ENCODE peak calls at places on chromosome 1, in four cellular contexts. N, C, V and P are unnamed samples.

GRCh38 chr1:201461783-201462441 is 7.1 kb downstream of the PHLDA3 start:
- DNase-seq in N (peak; percentile 64), C (peak; percentile 68), V (peak; percentile 61), P (peak; percentile 69)

GRCh38 chr1:209302777-209303642 is 280.5 kb upstream of the CAMK1G start:
- DNase-seq in N (no peak), C (no peak), V (no peak), P (no peak)

GRCh38 chr1:71592646-71593274 is 511.9 kb upstream of the ZRANB2 start:
- DNase-seq in N (no peak), C (no peak), V (no peak), P (no peak)

GRCh38 chr1:33097137-33097611 is 16.2 kb downstream of the AZIN2 start:
- DNase-seq in N (no peak), C (no peak), V (no peak), P (no peak)

GRCh38 chr1:9881838-9882249 is 28.2 kb downstream of the CTNNBIP1 start:
- DNase-seq in N (no peak), C (no peak), V (no peak), P (no peak)

GRCh38 chr1:61254629-61255323 is 172.4 kb downstream of the NFIA start:
- DNase-seq in N (no peak), C (no peak), V (peak; percentile 70), P (no peak)

GRCh38 chr1:214476958-214477870 is 74.2 kb downstream of the PTPN14 start:
- DNase-seq in N (no peak), C (no peak), V (peak; percentile 75), P (no peak)

GRCh38 chr1:156106624-156107488 is 7.7 kb upstream of the LMNA start:
- DNase-seq in N (no peak), C (no peak), V (no peak), P (no peak)

GRCh38 chr1:69175078-69175477 is 392.6 kb upstream of the LRRC7 start:
- DNase-seq in N (no peak), C (no peak), V (no peak), P (no peak)

GRCh38 chr1:14442669-14443068 is 155.8 kb upstream of the KAZN start:
- DNase-seq in N (no peak), C (no peak), V (no peak), P (no peak)

GRCh38 chr1:187038789-187039188 is 210.0 kb downstream of the PLA2G4A start:
- DNase-seq in N (no peak), C (peak; percentile 6), V (peak; percentile 17), P (no peak)

GRCh38 chr1:184866991-184867788 is 107.1 kb downstream of the NIBAN1 start:
- DNase-seq in N (no peak), C (no peak), V (no peak), P (peak; percentile 41)

GRCh38 chr1:57302812-57303607 is 120.8 kb downstream of the DAB1 start:
- DNase-seq in N (no peak), C (no peak), V (no peak), P (no peak)

GRCh38 chr1:194469282-194469681 is 1282.9 kb upstream of the B3GALT2 start:
- DNase-seq in N (no peak), C (no peak), V (no peak), P (no peak)

GRCh38 chr1:22454476-22455056 is 2.9 kb downstream of the ZBTB40 start:
- DNase-seq in N (no peak), C (no peak), V (no peak), P (no peak)

GRCh38 chr1:85495556-85495955 is 30.6 kb upstream of the DDAH1 start:
- DNase-seq in N (no peak), C (peak; percentile 19), V (no peak), P (peak; percentile 12)
- TF ChIP-seq POLR2AphosphoS5 in N (no peak), C (no peak), V (no peak), P (no peak)

GRCh38 chr1:227746676-227747075 is 11.4 kb downstream of the SNAP47 start:
- DNase-seq in N (no peak), C (no peak), V (no peak), P (no peak)
- H3K4me1 ChIP-seq in N (peaks cover 26% of the 10 kb centered on the region), C (no peaks in the 10 kb centered on the region), V (no peaks in the 10 kb centered on the region), P (peaks cover 19% of the 10 kb centered on the region)

DNA sequence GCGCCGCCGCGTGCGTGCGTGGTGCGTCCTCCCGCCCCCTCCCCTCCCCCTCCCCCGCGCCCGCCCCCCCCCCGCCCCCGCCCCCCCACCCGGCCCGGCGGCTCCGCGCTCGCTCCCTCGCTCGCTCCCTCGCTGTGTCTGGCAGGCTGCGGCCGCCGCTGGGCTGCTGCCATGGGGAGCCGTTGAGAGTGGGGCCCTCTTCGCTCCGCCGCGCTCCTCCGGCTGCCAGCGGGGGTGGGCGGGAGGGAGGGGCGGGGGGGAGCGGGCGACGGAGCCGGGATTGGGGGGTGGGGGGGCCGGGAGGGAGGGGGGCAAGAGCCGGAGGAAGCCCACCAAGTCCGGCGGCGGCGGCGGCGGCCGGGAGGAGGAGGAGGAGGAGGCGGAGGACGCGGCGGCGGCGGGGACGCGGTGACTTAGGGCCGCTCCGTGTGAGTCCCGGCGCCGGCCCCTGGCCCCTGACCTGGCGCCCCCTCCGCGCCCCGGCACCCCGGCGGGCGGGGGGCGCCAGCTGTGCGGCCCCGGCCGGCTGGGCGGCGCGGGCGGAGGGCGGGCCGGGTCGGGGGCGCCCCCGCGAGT is 2.4 kb upstream of the ZBTB18 start:
- DNase-seq in N (peak; percentile 94), C (no peak), V (no peak), P (no peak)
- TF ChIP-seq POLR2A in N (no peak), C (no peak), V (no peak), P (no peak)

DNA sequence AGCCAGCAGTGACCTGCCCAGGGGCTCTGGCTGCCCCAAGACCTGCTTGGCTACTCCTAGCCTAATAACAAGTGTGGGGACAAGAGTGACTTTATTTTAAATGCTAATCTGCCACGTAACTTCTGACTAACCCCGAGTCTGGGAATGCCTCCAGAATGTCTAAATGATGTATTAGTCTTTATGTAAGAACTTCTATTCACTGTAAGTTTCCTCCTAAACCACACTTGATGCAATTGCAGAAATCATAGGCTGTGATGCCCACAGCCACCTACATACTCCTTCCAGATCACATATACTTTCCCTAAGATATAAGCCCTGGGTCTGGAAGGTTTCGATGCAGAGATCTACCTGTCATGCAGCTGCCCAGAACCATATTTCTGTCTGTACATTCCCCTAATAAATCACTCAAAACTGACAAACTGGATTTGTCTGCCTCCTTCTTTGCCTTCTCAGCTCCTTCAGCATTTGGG is 5.9 kb upstream of the VPS45 start:
- DNase-seq in N (no peak), C (peak; percentile 28), V (no peak), P (no peak)
- TF ChIP-seq POLR2AphosphoS5 in N (no peak), C (no peak), V (no peak), P (no peak)

DNA sequence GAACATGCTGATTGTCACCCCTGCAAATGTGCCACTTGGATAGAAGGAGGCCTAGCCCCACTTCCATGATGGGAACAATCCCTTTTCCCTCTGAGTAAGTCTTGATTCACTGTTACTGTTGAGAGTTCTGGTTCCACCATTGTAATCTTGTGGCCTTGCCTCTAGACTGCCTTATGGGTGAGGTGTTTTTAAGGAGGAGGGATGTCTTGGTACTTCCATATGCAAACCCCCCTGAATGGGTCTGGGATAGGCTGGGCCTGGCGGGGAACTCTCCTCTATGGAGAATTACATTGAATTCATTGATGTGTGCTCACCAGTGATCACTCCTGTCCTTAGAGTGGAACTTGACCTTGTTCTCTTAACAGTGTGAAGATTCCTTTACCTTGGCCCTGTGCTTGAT is 5.8 kb downstream of the GALNT2 start:
- DNase-seq in N (no peak), C (no peak), V (no peak), P (no peak)
- H3K4me1 ChIP-seq in N (peaks cover 32% of the 10 kb centered on the region), C (peaks cover 6% of the 10 kb centered on the region), V (peaks cover 11% of the 10 kb centered on the region), P (peaks cover 23% of the 10 kb centered on the region)

GRCh38 chr1:150555198-150555970 is 6.2 kb downstream of the ADAMTSL4 start:
- DNase-seq in N (peak; percentile 63), C (no peak), V (no peak), P (no peak)
- TF ChIP-seq POLR2A in N (no peak), C (no peak), V (peak; percentile 34), P (no peak)

DNA sequence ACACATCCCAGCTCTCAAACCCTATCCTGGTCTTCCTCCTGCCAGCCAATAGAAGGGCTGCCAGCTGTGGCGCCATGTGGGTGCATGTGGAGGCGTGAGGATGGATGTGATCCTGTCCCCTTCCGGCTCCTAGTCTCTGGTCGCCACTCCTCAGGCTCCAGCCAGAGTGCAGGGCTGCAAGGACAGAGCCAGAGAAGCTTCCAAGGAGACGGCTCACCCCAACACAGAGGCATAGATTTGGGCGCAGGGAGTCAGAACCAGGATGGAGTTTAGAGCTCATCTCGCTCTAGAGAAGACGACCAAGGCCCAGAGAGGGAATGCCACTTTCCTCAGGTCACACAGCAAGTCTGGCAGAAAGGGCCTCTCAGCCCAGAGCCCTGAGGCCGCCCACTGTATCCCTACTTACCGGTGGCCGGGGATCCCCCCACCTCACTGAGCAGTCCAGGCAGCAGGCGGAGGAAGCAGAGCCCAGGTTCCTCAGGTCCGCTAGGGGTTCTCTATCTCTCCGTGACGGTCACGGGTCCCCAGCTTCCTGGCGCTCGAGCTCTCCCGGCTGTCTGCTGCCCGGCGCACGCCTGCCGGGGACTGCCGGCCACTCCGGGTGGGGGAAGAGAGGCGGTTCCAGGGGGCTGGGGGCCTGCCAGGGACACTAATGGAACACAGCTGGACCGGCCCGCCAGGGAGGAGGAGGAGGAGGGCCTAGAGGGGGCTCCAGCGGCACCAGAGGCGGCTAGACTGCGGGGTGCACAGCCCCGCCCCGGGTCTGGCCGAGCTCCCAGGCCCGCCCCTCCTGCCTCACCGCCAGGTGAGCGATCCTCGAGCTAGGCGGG is at the start of gene COL16A1:
- DNase-seq in N (peak; percentile 78), C (no peak), V (no peak), P (peak; percentile 63)
- TF ChIP-seq POLR2AphosphoS5 in N (peak; percentile 65), C (no peak), V (no peak), P (peak; percentile 72)

GRCh38 chr1:178052650-178053461 is 41.0 kb upstream of the RASAL2 start:
- DNase-seq in N (no peak), C (no peak), V (peak; percentile 48), P (peak; percentile 49)
- H3K4me1 ChIP-seq in N (peaks cover 55% of the 10 kb centered on the region), C (peaks cover 12% of the 10 kb centered on the region), V (peaks cover 43% of the 10 kb centered on the region), P (peaks cover 19% of the 10 kb centered on the region)

GRCh38 chr1:36160388-36160948 is 4.5 kb downstream of the MAP7D1 start:
- DNase-seq in N (no peak), C (no peak), V (no peak), P (no peak)

GRCh38 chr1:36161656-36162531 is 5.9 kb downstream of the MAP7D1 start:
- DNase-seq in N (peak; percentile 90), C (no peak), V (peak; percentile 31), P (peak; percentile 51)

GRCh38 chr1:36159614-36160387 is 3.8 kb downstream of the MAP7D1 start:
- DNase-seq in N (no peak), C (no peak), V (no peak), P (no peak)

GRCh38 chr1:36162680-36163079 is 6.7 kb downstream of the MAP7D1 start:
- DNase-seq in N (peak; percentile 20), C (no peak), V (no peak), P (no peak)

GRCh38 chr1:36160949-36161485 is 5.1 kb downstream of the MAP7D1 start:
- DNase-seq in N (peak; percentile 91), C (no peak), V (peak; percentile 83), P (peak; percentile 65)
- TF ChIP-seq POLR2A in N (no peak), C (no peak), V (peak; percentile 86), P (peak; percentile 26)